ENCODE peak calls at places on chromosome X, in eight cellular contexts. G, U, B, P, S, X, J and R are unnamed samples.

GRCh38 chrX:19554786-19555185 is 39.5 kb upstream of the MAP3K15 start:
- DNase-seq in G (no peak), U (no peak), B (no peak), P (no peak), S (no peak), X (no peak), J (no peak), R (peak; percentile 11)

GRCh38 chrX:118338930-118339329 is 7.0 kb upstream of the WDR44 start:
- DNase-seq in G (no peak), U (no peak), B (no peak), P (no peak), S (no peak), X (no peak), J (no peak), R (no peak)

GRCh38 chrX:49309401-49309981 is 6.0 kb downstream of the GAGE10 start:
- DNase-seq in G (no peak), U (no peak), B (peak; percentile 25), P (no peak), S (no peak), X (peak; percentile 4), J (no peak), R (no peak)

GRCh38 chrX:87636533-87636932 is 118.9 kb downstream of the KLHL4 start:
- DNase-seq in G (no peak), U (no peak), B (no peak), P (no peak), S (peak; percentile 11), X (no peak), J (no peak), R (no peak)

GRCh38 chrX:146615807-146616206 is 193.8 kb upstream of the CXorf51B start:
- DNase-seq in G (no peak), U (no peak), B (no peak), P (no peak), S (no peak), X (no peak), J (no peak), R (no peak)

GRCh38 chrX:125810856-125811255 is 355.2 kb downstream of the DCAF12L2 start:
- DNase-seq in G (no peak), U (no peak), B (no peak), P (no peak), S (no peak), X (no peak), J (no peak), R (no peak)

GRCh38 chrX:151722241-151722846 is 6.5 kb downstream of the FATE1 start:
- DNase-seq in G (no peak), U (peak; percentile 40), B (no peak), P (peak; percentile 77), S (peak; percentile 63), X (peak; percentile 25), J (no peak), R (no peak)

GRCh38 chrX:40104649-40105015 is 6.9 kb upstream of the BCOR start:
- DNase-seq in G (no peak), U (peak; percentile 50), B (no peak), P (no peak), S (peak; percentile 75), X (peak; percentile 53), J (no peak), R (no peak)

GRCh38 chrX:151151668-151152267 is 24.6 kb upstream of the GPR50 start:
- DNase-seq in G (no peak), U (no peak), B (peak; percentile 46), P (peak; percentile 66), S (no peak), X (peak; percentile 54), J (no peak), R (peak; percentile 10)

GRCh38 chrX:21843179-21843578 is 3.8 kb downstream of the MBTPS2 start:
- DNase-seq in G (no peak), U (no peak), B (no peak), P (no peak), S (no peak), X (no peak), J (no peak), R (no peak)

GRCh38 chrX:11244641-11245040 is 48.6 kb upstream of the AMELX start:
- DNase-seq in G (no peak), U (no peak), B (no peak), P (no peak), S (no peak), X (no peak), J (no peak), R (no peak)

GRCh38 chrX:35040871-35041270 is 98.3 kb downstream of the FAM47B start:
- DNase-seq in G (no peak), U (no peak), B (no peak), P (no peak), S (no peak), X (no peak), J (no peak), R (no peak)

GRCh38 chrX:46599051-46599560 is 25.5 kb downstream of the CHST7 start:
- DNase-seq in G (no peak), U (no peak), B (no peak), P (no peak), S (no peak), X (no peak), J (no peak), R (no peak)

GRCh38 chrX:153554519-153555167 is 37.2 kb downstream of the ATP2B3 start:
- DNase-seq in G (peak; percentile 77), U (peak; percentile 69), B (peak; percentile 72), P (peak; percentile 81), S (peak; percentile 86), X (peak; percentile 66), J (no peak), R (peak; percentile 19)

GRCh38 chrX:106894392-106894909 is 8.7 kb downstream of the RIPPLY1 start:
- DNase-seq in G (peak; percentile 30), U (peak; percentile 13), B (peak; percentile 65), P (peak; percentile 85), S (peak; percentile 59), X (peak; percentile 52), J (no peak), R (peak; percentile 46)

GRCh38 chrX:150361777-150362351 is 1.3 kb upstream of the MAMLD1 start:
- DNase-seq in G (no peak), U (peak; percentile 9), B (peak; percentile 33), P (no peak), S (peak; percentile 53), X (no peak), J (peak; percentile 62), R (no peak)

GRCh38 chrX:9163153-9163790 is 129.3 kb upstream of the FAM9B start:
- DNase-seq in G (no peak), U (no peak), B (no peak), P (no peak), S (no peak), X (peak; percentile 41), J (no peak), R (peak; percentile 44)

GRCh38 chrX:48509619-48510018 is 827 bp downstream of the PORCN start:
- DNase-seq in G (no peak), U (no peak), B (no peak), P (no peak), S (no peak), X (no peak), J (no peak), R (no peak)

GRCh38 chrX:138485224-138485623 is 226.3 kb downstream of the FGF13 start:
- DNase-seq in G (no peak), U (no peak), B (no peak), P (no peak), S (no peak), X (no peak), J (no peak), R (no peak)

GRCh38 chrX:13936804-13937203 is 92.9 kb downstream of the GEMIN8 start:
- DNase-seq in G (no peak), U (no peak), B (no peak), P (no peak), S (no peak), X (no peak), J (no peak), R (no peak)